ENCODE peak calls at places on chromosomes 1 and 21, in seven cellular contexts. One of them, this sample, is unnamed.

GRCh38 chr1:240235521-240236288 is 144.0 kb downstream of the FMN2 start:
- DNase-seq in fibroblast of lung: no peak
- DNase-seq in adipocyte: peak; percentile 61
- DNase-seq in NCI-H2107: no peak
- DNase-seq in ELR: peak; percentile 20
- DNase-seq in HFFc6: no peak
- DNase-seq in left colon: no peak
- DNase-seq in this sample: no peak

GRCh38 chr1:228985661-228986060 is 250.4 kb downstream of the RHOU start:
- DNase-seq in fibroblast of lung: no peak
- DNase-seq in adipocyte: no peak
- DNase-seq in NCI-H2107: no peak
- DNase-seq in ELR: no peak
- DNase-seq in HFFc6: no peak
- DNase-seq in left colon: no peak
- DNase-seq in this sample: no peak

GRCh38 chr1:228325267-228325666 is 81.4 kb downstream of the TRIM11 start:
- DNase-seq in fibroblast of lung: no peak
- DNase-seq in adipocyte: no peak
- DNase-seq in NCI-H2107: no peak
- DNase-seq in ELR: no peak
- DNase-seq in HFFc6: no peak
- DNase-seq in left colon: no peak
- DNase-seq in this sample: no peak

GRCh38 chr1:197976368-197976767 is 59.2 kb downstream of the LHX9 start:
- DNase-seq in fibroblast of lung: no peak
- DNase-seq in adipocyte: peak; percentile 21
- DNase-seq in NCI-H2107: no peak
- DNase-seq in ELR: peak; percentile 3
- DNase-seq in HFFc6: peak; percentile 26
- DNase-seq in left colon: no peak
- DNase-seq in this sample: no peak

GRCh38 chr1:24903955-24904730 is 25.9 kb downstream of the RUNX3 start:
- DNase-seq in fibroblast of lung: no peak
- DNase-seq in adipocyte: no peak
- DNase-seq in NCI-H2107: no peak
- DNase-seq in ELR: no peak
- DNase-seq in HFFc6: no peak
- DNase-seq in left colon: peak; percentile 21
- DNase-seq in this sample: no peak

GRCh38 chr1:55376894-55377293 is 161.7 kb upstream of the USP24 start:
- DNase-seq in fibroblast of lung: no peak
- DNase-seq in adipocyte: no peak
- DNase-seq in NCI-H2107: no peak
- DNase-seq in ELR: no peak
- DNase-seq in HFFc6: no peak
- DNase-seq in left colon: no peak
- DNase-seq in this sample: no peak

GRCh38 chr1:21384620-21385019 is 55.3 kb upstream of the NBPF3 start:
- DNase-seq in fibroblast of lung: no peak
- DNase-seq in adipocyte: no peak
- DNase-seq in NCI-H2107: no peak
- DNase-seq in ELR: no peak
- DNase-seq in HFFc6: no peak
- DNase-seq in left colon: no peak
- DNase-seq in this sample: no peak

GRCh38 chr1:7630378-7630777 is 140.7 kb upstream of the VAMP3 start:
- DNase-seq in fibroblast of lung: no peak
- DNase-seq in adipocyte: no peak
- DNase-seq in NCI-H2107: no peak
- DNase-seq in ELR: no peak
- DNase-seq in HFFc6: no peak
- DNase-seq in left colon: no peak
- DNase-seq in this sample: no peak

GRCh38 chr1:58811303-58811702 is 27.5 kb upstream of the JUN start:
- DNase-seq in fibroblast of lung: no peak
- DNase-seq in adipocyte: no peak
- DNase-seq in NCI-H2107: no peak
- DNase-seq in ELR: no peak
- DNase-seq in HFFc6: no peak
- DNase-seq in left colon: no peak
- DNase-seq in this sample: no peak

GRCh38 chr1:1757422-1758058 is 20.7 kb downstream of the NADK start:
- DNase-seq in fibroblast of lung: no peak
- DNase-seq in adipocyte: no peak
- DNase-seq in NCI-H2107: no peak
- DNase-seq in ELR: no peak
- DNase-seq in HFFc6: no peak
- DNase-seq in left colon: no peak
- DNase-seq in this sample: no peak

GRCh38 chr1:29756901-29757729 is 520.8 kb downstream of the PTPRU start:
- DNase-seq in fibroblast of lung: no peak
- DNase-seq in adipocyte: no peak
- DNase-seq in NCI-H2107: no peak
- DNase-seq in ELR: no peak
- DNase-seq in HFFc6: no peak
- DNase-seq in left colon: no peak
- DNase-seq in this sample: no peak

GRCh38 chr1:56056438-56057312 is 522.7 kb downstream of the PLPP3 start:
- DNase-seq in fibroblast of lung: peak; percentile 72
- DNase-seq in adipocyte: peak; percentile 28
- DNase-seq in NCI-H2107: no peak
- DNase-seq in ELR: no peak
- DNase-seq in HFFc6: peak; percentile 18
- DNase-seq in left colon: no peak
- DNase-seq in this sample: no peak

GRCh38 chr1:56389813-56390539 is 189.4 kb downstream of the PLPP3 start:
- DNase-seq in fibroblast of lung: peak; percentile 28
- DNase-seq in adipocyte: no peak
- DNase-seq in NCI-H2107: no peak
- DNase-seq in ELR: no peak
- DNase-seq in HFFc6: no peak
- DNase-seq in left colon: no peak
- DNase-seq in this sample: no peak

GRCh38 chr1:112493351-112493750 is 15.4 kb upstream of the WNT2B start:
- DNase-seq in fibroblast of lung: no peak
- DNase-seq in adipocyte: no peak
- DNase-seq in NCI-H2107: no peak
- DNase-seq in ELR: no peak
- DNase-seq in HFFc6: no peak
- DNase-seq in left colon: no peak
- DNase-seq in this sample: no peak

GRCh38 chr21:42047821-42048613 is 23.1 kb upstream of the UMODL1 start:
- DNase-seq in fibroblast of lung: peak; percentile 97
- DNase-seq in adipocyte: peak; percentile 61
- DNase-seq in NCI-H2107: no peak
- DNase-seq in ELR: peak; percentile 93
- DNase-seq in HFFc6: peak; percentile 97
- DNase-seq in left colon: no peak
- DNase-seq in this sample: no peak

GRCh38 chr21:40254540-40255455 is 387.6 kb downstream of the PCP4 start:
- DNase-seq in fibroblast of lung: peak; percentile 8
- DNase-seq in adipocyte: peak; percentile 82
- DNase-seq in NCI-H2107: no peak
- DNase-seq in ELR: peak; percentile 1
- DNase-seq in HFFc6: peak; percentile 63
- DNase-seq in left colon: no peak
- DNase-seq in this sample: no peak

GRCh38 chr1:32464716-32465540 is at the start of gene ZBTB8B:
- DNase-seq in fibroblast of lung: peak; percentile 78
- DNase-seq in adipocyte: peak; percentile 58
- DNase-seq in NCI-H2107: peak; percentile 93
- DNase-seq in ELR: peak; percentile 57
- DNase-seq in HFFc6: no peak
- DNase-seq in left colon: peak; percentile 47
- DNase-seq in this sample: peak; percentile 63

GRCh38 chr1:182784556-182785171 is 4.9 kb upstream of the NPL start:
- DNase-seq in fibroblast of lung: peak; percentile 69
- DNase-seq in adipocyte: peak; percentile 90
- DNase-seq in NCI-H2107: peak; percentile 58
- DNase-seq in ELR: peak; percentile 69
- DNase-seq in HFFc6: peak; percentile 58
- DNase-seq in left colon: no peak
- DNase-seq in this sample: peak; percentile 30

GRCh38 chr1:21869620-21870121 is 57.6 kb downstream of the LDLRAD2 start:
- DNase-seq in fibroblast of lung: peak; percentile 76
- DNase-seq in adipocyte: peak; percentile 92
- DNase-seq in NCI-H2107: peak; percentile 69
- DNase-seq in ELR: peak; percentile 87
- DNase-seq in HFFc6: peak; percentile 95
- DNase-seq in left colon: peak; percentile 87
- DNase-seq in this sample: peak; percentile 82

GRCh38 chr1:115432061-115432460 is 94.0 kb upstream of the NGF start:
- DNase-seq in fibroblast of lung: peak; percentile 42
- DNase-seq in adipocyte: peak; percentile 44
- DNase-seq in NCI-H2107: no peak
- DNase-seq in ELR: peak; percentile 30
- DNase-seq in HFFc6: peak; percentile 51
- DNase-seq in left colon: no peak
- DNase-seq in this sample: no peak

GRCh38 chr21:42112223-42112622 is 41.1 kb downstream of the UMODL1 start:
- DNase-seq in fibroblast of lung: no peak
- DNase-seq in adipocyte: no peak
- DNase-seq in NCI-H2107: no peak
- DNase-seq in ELR: no peak
- DNase-seq in HFFc6: no peak
- DNase-seq in left colon: no peak
- DNase-seq in this sample: no peak

GRCh38 chr1:39886757-39887231 is 3.5 kb upstream of the TRIT1 start:
- DNase-seq in fibroblast of lung: peak; percentile 38
- DNase-seq in adipocyte: no peak
- DNase-seq in NCI-H2107: peak; percentile 99
- DNase-seq in ELR: no peak
- DNase-seq in HFFc6: peak; percentile 47
- DNase-seq in left colon: no peak
- DNase-seq in this sample: no peak

GRCh38 chr21:36337099-36337509 is 17.1 kb downstream of the MORC3 start:
- DNase-seq in fibroblast of lung: peak; percentile 68
- DNase-seq in adipocyte: peak; percentile 49
- DNase-seq in NCI-H2107: no peak
- DNase-seq in ELR: peak; percentile 81
- DNase-seq in HFFc6: peak; percentile 66
- DNase-seq in left colon: no peak
- DNase-seq in this sample: no peak

GRCh38 chr21:38714998-38715397 is 90.7 kb upstream of the ETS2 start:
- DNase-seq in fibroblast of lung: no peak
- DNase-seq in adipocyte: no peak
- DNase-seq in NCI-H2107: no peak
- DNase-seq in ELR: no peak
- DNase-seq in HFFc6: no peak
- DNase-seq in left colon: no peak
- DNase-seq in this sample: no peak

GRCh38 chr1:43622471-43622870 is 27.5 kb upstream of the KDM4A start:
- DNase-seq in fibroblast of lung: no peak
- DNase-seq in adipocyte: peak; percentile 6
- DNase-seq in NCI-H2107: no peak
- DNase-seq in ELR: no peak
- DNase-seq in HFFc6: no peak
- DNase-seq in left colon: no peak
- DNase-seq in this sample: no peak

GRCh38 chr1:156721131-156721924 is 6.9 kb upstream of the METTL25B start:
- DNase-seq in fibroblast of lung: no peak
- DNase-seq in adipocyte: peak; percentile 53
- DNase-seq in NCI-H2107: no peak
- DNase-seq in ELR: no peak
- DNase-seq in HFFc6: no peak
- DNase-seq in left colon: no peak
- DNase-seq in this sample: no peak

This sample was measured in heart right ventricle.